ENCODE peak calls at places on chromosomes 13 and 19, in nine cellular contexts. P, V, U, R, A, G, Z, O and X are unnamed samples.
A peak's percentile ranks its signal among the peaks of the same experiment; 100 is the strongest.

GRCh38 chr13:40798380-40798779 is 9.0 kb downstream of the SLC25A15 start:
- DNase-seq in P (no peak), V (no peak), U (no peak), R (no peak), A (peak; percentile 68), G (no peak), Z (no peak), O (peak; percentile 78), X (no peak)

GRCh38 chr13:40986328-40986856 is 32.7 kb downstream of the ELF1 start:
- DNase-seq in P (no peak), V (no peak), U (no peak), R (no peak), A (no peak), G (no peak), Z (peak; percentile 38), O (no peak), X (no peak)

GRCh38 chr19:982567-983170 is 1.5 kb upstream of the WDR18 start:
- DNase-seq in P (peak; percentile 92), V (peak; percentile 89), U (peak; percentile 46), R (peak; percentile 56), A (peak; percentile 79), G (peak; percentile 63), Z (peak; percentile 59), O (peak; percentile 79), X (no peak)

GRCh38 chr13:111043575-111043982 is 71.5 kb upstream of the ARHGEF7 start:
- DNase-seq in P (peak; percentile 73), V (peak; percentile 82), U (peak; percentile 31), R (no peak), A (no peak), G (no peak), Z (peak; percentile 82), O (no peak), X (peak; percentile 47)

GRCh38 chr13:27339299-27339698 is 68.7 kb downstream of the RASL11A start:
- DNase-seq in P (no peak), V (no peak), U (no peak), R (no peak), A (peak; percentile 33), G (no peak), Z (peak; percentile 47), O (peak; percentile 39), X (no peak)

GRCh38 chr19:46546194-46546896 is 50.7 kb upstream of the PNMA8B start:
- DNase-seq in P (no peak), V (no peak), U (no peak), R (no peak), A (peak; percentile 74), G (no peak), Z (peak; percentile 26), O (peak; percentile 60), X (no peak)

GRCh38 chr19:38862321-38863059 is 12.7 kb upstream of the HNRNPL start:
- DNase-seq in P (no peak), V (no peak), U (peak; percentile 81), R (no peak), A (peak; percentile 69), G (no peak), Z (peak; percentile 84), O (no peak), X (no peak)

GRCh38 chr19:22144394-22144793 is 52.4 kb downstream of the ZNF676 start:
- DNase-seq in P (no peak), V (no peak), U (no peak), R (no peak), A (no peak), G (peak; percentile 0), Z (peak; percentile 18), O (no peak), X (no peak)

GRCh38 chr13:52128714-52129700 is at the start of gene NEK5:
- DNase-seq in P (peak; percentile 89), V (peak; percentile 86), U (peak; percentile 49), R (peak; percentile 45), A (peak; percentile 75), G (peak; percentile 52), Z (peak; percentile 72), O (peak; percentile 72), X (peak; percentile 75)

GRCh38 chr19:50768289-50768688 is 2.0 kb upstream of the GPR32 start:
- DNase-seq in P (no peak), V (no peak), U (no peak), R (no peak), A (no peak), G (no peak), Z (no peak), O (no peak), X (no peak)

GRCh38 chr19:2097330-2098327 is 914 bp downstream of the IZUMO4 start:
- DNase-seq in P (no peak), V (no peak), U (peak; percentile 46), R (peak; percentile 52), A (peak; percentile 79), G (no peak), Z (no peak), O (no peak), X (no peak)

GRCh38 chr13:100439247-100439955 is 149.2 kb downstream of the GGACT start:
- DNase-seq in P (no peak), V (no peak), U (no peak), R (no peak), A (no peak), G (no peak), Z (no peak), O (no peak), X (no peak)

GRCh38 chr19:35534803-35535480 is 1.7 kb downstream of the GAPDHS start:
- DNase-seq in P (no peak), V (no peak), U (no peak), R (no peak), A (no peak), G (no peak), Z (no peak), O (no peak), X (no peak)

GRCh38 chr13:61187471-61187870 is 228.2 kb downstream of the PCDH20 start:
- DNase-seq in P (no peak), V (no peak), U (no peak), R (no peak), A (no peak), G (no peak), Z (no peak), O (no peak), X (no peak)

GRCh38 chr19:40611096-40611495 is 9.9 kb downstream of the LTBP4 start:
- DNase-seq in P (peak; percentile 66), V (no peak), U (no peak), R (peak; percentile 77), A (no peak), G (no peak), Z (no peak), O (peak; percentile 52), X (no peak)

GRCh38 chr19:6271721-6272410 is 7.9 kb downstream of the MLLT1 start:
- DNase-seq in P (peak; percentile 93), V (peak; percentile 94), U (peak; percentile 91), R (no peak), A (peak; percentile 65), G (no peak), Z (peak; percentile 92), O (peak; percentile 68), X (no peak)
- H3K27ac ChIP-seq in P (no peak overlapping the region), V (peak overlapping the region; percentile 87), U (peak overlapping the region; percentile 93), R (peak overlapping the region; percentile 93), A (peak overlapping the region; percentile 1), G (no peak overlapping the region), Z (no peak overlapping the region), O (peak overlapping the region; percentile 94), X (peak overlapping the region; percentile 97)

GRCh38 chr19:10653732-10654609 is at the start of gene ILF3:
- DNase-seq in P (peak; percentile 100), V (peak; percentile 99), U (peak; percentile 100), R (peak; percentile 99), A (peak; percentile 100), G (peak; percentile 100), Z (peak; percentile 100), O (peak; percentile 100), X (peak; percentile 100)
- H3K4me3 ChIP-seq in P (peak within 1 kb of the TSS; percentile 84), V (peak within 1 kb of the TSS; percentile 99), U (peak within 1 kb of the TSS; percentile 93), R (peak within 1 kb of the TSS; percentile 83), A (peak within 1 kb of the TSS; percentile 96), G (peak within 1 kb of the TSS; percentile 82), Z (peak within 1 kb of the TSS; percentile 92), O (peak within 1 kb of the TSS; percentile 98), X (peak within 1 kb of the TSS; percentile 100)

GRCh38 chr19:14406645-14407331 is 12.4 kb downstream of the DDX39A start:
- DNase-seq in P (no peak), V (no peak), U (no peak), R (no peak), A (no peak), G (no peak), Z (no peak), O (no peak), X (no peak)

GRCh38 chr19:14409157-14410053 is 9.7 kb downstream of the DDX39A start:
- DNase-seq in P (no peak), V (no peak), U (no peak), R (no peak), A (no peak), G (no peak), Z (no peak), O (no peak), X (no peak)

GRCh38 chr19:14410054-14410774 is 8.9 kb downstream of the DDX39A start:
- DNase-seq in P (no peak), V (no peak), U (no peak), R (no peak), A (no peak), G (no peak), Z (no peak), O (no peak), X (no peak)

GRCh38 chr19:14407889-14408640 is 11.1 kb downstream of the DDX39A start:
- DNase-seq in P (no peak), V (no peak), U (no peak), R (no peak), A (no peak), G (no peak), Z (no peak), O (peak; percentile 58), X (no peak)

DNA sequence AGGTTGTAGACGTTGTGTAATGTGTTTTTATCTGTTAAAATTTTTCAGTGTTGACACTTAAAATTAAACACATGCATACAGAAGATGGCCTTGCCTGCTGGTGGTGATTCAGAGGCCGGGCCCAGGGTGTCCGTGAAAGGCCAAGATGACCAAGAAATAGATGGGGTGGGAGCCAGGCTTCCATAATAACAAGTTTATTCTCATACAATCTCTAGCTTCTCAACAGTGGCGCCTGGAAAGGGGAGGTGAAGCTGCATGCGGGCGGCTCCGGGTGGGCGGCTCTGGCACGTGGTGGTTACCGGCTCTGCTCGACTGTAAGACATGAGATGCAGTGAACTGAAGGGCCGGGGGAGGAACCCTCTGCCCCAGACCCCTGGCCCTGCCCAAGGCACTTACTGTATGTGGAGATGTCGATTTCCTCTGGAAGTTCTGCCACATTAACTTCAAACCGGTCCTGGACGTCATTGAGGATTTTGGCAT is 10.5 kb downstream of the DDX39A start:
- DNase-seq in P (no peak), V (no peak), U (no peak), R (no peak), A (no peak), G (no peak), Z (no peak), O (no peak), X (no peak)
- H3K27ac ChIP-seq in P (no peak overlapping the region), V (no peak overlapping the region), U (no peak overlapping the region), R (no peak overlapping the region), A (no peak overlapping the region), G (no peak overlapping the region), Z (no peak overlapping the region), O (peak overlapping the region; percentile 17), X (no peak overlapping the region)

DNA sequence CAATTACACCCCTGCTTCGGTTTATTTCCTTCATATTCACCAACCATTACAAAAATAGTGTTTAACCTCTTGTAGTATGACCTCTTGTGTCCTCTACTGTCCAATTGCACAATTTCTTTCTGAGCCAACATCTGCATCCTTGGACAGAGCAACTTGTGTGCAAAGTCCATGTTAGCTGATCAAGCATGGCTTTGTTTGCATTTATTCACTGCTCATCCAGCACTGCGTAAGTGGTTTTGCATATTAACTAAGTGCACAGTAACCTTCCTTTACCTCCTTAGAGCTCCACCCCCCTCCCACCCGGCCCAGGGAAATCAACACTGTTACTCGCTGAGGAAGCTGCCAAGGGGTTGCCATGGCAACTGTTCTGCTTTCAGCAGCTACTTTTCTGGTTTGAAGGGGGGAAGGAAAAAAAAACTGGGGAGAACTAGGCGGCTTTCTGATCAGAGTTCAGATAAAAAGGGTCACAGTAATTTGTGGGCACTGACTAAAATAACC is 153.5 kb upstream of the KLF12 start:
- DNase-seq in P (peak; percentile 90), V (peak; percentile 74), U (peak; percentile 76), R (peak; percentile 29), A (peak; percentile 67), G (no peak), Z (peak; percentile 62), O (peak; percentile 90), X (no peak)
- H3K4me3 ChIP-seq in P (no peak overlapping the region), V (no peak overlapping the region), U (no peak overlapping the region), R (no peak overlapping the region), A (peak overlapping the region; percentile 3), G (no peak overlapping the region), Z (peak overlapping the region; percentile 54), O (peak overlapping the region; percentile 19), X (peak overlapping the region; percentile 55)